ENCODE peak calls at places on chromosomes 7 and 10, in nine cellular contexts. O, A, Z, T, P, S, K, Q and H are unnamed samples.

GRCh38 chr7:75889826-75890225 is 11.0 kb downstream of the RHBDD2 start:
- DNase-seq in O (no peak), A (no peak), Z (peak), T (no peak), P (no peak), S (no peak), K (peak), Q (peak), H (no peak)

GRCh38 chr10:79132681-79133381 is 64.1 kb downstream of the ZMIZ1 start:
- DNase-seq in O (no peak), A (no peak), Z (no peak), T (peak), P (no peak), S (no peak), K (no peak), Q (no peak), H (no peak)

GRCh38 chr10:17169807-17170206 is 31.7 kb downstream of the TRDMT1 start:
- DNase-seq in O (no peak), A (no peak), Z (no peak), T (no peak), P (no peak), S (no peak), K (peak), Q (no peak), H (no peak)

GRCh38 chr7:37558320-37558719 is 109.7 kb upstream of the ELMO1 start:
- DNase-seq in O (no peak), A (no peak), Z (no peak), T (no peak), P (no peak), S (no peak), K (no peak), Q (no peak), H (no peak)

GRCh38 chr7:42692609-42693008 is 219.3 kb downstream of the C7orf25 start:
- DNase-seq in O (no peak), A (no peak), Z (peak), T (no peak), P (no peak), S (no peak), K (peak), Q (no peak), H (no peak)

GRCh38 chr7:121555558-121555957 is 159.4 kb upstream of the FAM3C start:
- DNase-seq in O (no peak), A (no peak), Z (no peak), T (no peak), P (no peak), S (no peak), K (no peak), Q (no peak), H (no peak)

GRCh38 chr10:46541017-46541661 is 15.3 kb downstream of the GPRIN2 start:
- DNase-seq in O (no peak), A (peak), Z (no peak), T (no peak), P (peak), S (peak), K (peak), Q (no peak), H (no peak)

GRCh38 chr10:19226025-19226424 is 177.4 kb downstream of the MALRD1 start:
- DNase-seq in O (no peak), A (no peak), Z (no peak), T (no peak), P (no peak), S (no peak), K (no peak), Q (no peak), H (no peak)

GRCh38 chr7:107045980-107046379 is 1.5 kb downstream of the PRKAR2B start:
- DNase-seq in O (peak), A (no peak), Z (peak), T (no peak), P (no peak), S (no peak), K (peak), Q (peak), H (no peak)

GRCh38 chr7:30789334-30789711 is 18.1 kb downstream of the MINDY4 start:
- DNase-seq in O (no peak), A (no peak), Z (peak), T (no peak), P (no peak), S (no peak), K (peak), Q (peak), H (peak)

GRCh38 chr7:17530741-17531417 is 232.4 kb downstream of the AHR start:
- DNase-seq in O (no peak), A (no peak), Z (peak), T (no peak), P (peak), S (no peak), K (peak), Q (no peak), H (peak)

GRCh38 chr7:2540133-2540532 is 15.2 kb downstream of the BRAT1 start:
- DNase-seq in O (no peak), A (no peak), Z (no peak), T (no peak), P (no peak), S (no peak), K (no peak), Q (no peak), H (no peak)

GRCh38 chr10:17599089-17599488 is 18.1 kb downstream of the HACD1 start:
- DNase-seq in O (peak), A (no peak), Z (peak), T (no peak), P (peak), S (peak), K (peak), Q (peak), H (peak)

GRCh38 chr7:32250494-32251260 is 180.5 kb upstream of the PDE1C start:
- DNase-seq in O (no peak), A (no peak), Z (no peak), T (no peak), P (no peak), S (peak), K (no peak), Q (no peak), H (no peak)